ENCODE peak calls at places on chromosome 10, in seven cellular contexts. One of them, this sample, is unnamed.
A peak's percentile ranks its signal among the peaks of the same experiment; 100 is the strongest.

GRCh38 chr10:123678376-123678775 is 12.2 kb downstream of the GPR26 start:
- DNase-seq in IMR-90: no peak
- DNase-seq in RWPE1: no peak
- DNase-seq in NB4: no peak
- DNase-seq in transverse colon: no peak
- DNase-seq in fibroblast of lung: no peak
- DNase-seq in suprapubic skin: peak; percentile 16
- DNase-seq in this sample: no peak

GRCh38 chr10:110209399-110209925 is 2.1 kb downstream of the MXI1 start:
- DNase-seq in IMR-90: peak; percentile 65
- DNase-seq in RWPE1: peak; percentile 80
- DNase-seq in NB4: peak; percentile 83
- DNase-seq in transverse colon: peak; percentile 71
- DNase-seq in fibroblast of lung: peak; percentile 54
- DNase-seq in suprapubic skin: peak; percentile 84
- DNase-seq in this sample: peak; percentile 59

GRCh38 chr10:7515549-7515948 is 104.7 kb upstream of the SFMBT2 start:
- DNase-seq in IMR-90: no peak
- DNase-seq in RWPE1: no peak
- DNase-seq in NB4: no peak
- DNase-seq in transverse colon: no peak
- DNase-seq in fibroblast of lung: no peak
- DNase-seq in suprapubic skin: no peak
- DNase-seq in this sample: no peak

GRCh38 chr10:75187961-75188426 is 22.6 kb upstream of the VDAC2 start:
- DNase-seq in IMR-90: peak; percentile 74
- DNase-seq in RWPE1: peak; percentile 79
- DNase-seq in NB4: peak; percentile 75
- DNase-seq in transverse colon: peak; percentile 68
- DNase-seq in fibroblast of lung: peak; percentile 79
- DNase-seq in suprapubic skin: no peak
- DNase-seq in this sample: peak; percentile 34

GRCh38 chr10:57992321-57993077 is 275.2 kb downstream of the IPMK start:
- DNase-seq in IMR-90: peak; percentile 19
- DNase-seq in RWPE1: peak; percentile 52
- DNase-seq in NB4: no peak
- DNase-seq in transverse colon: no peak
- DNase-seq in fibroblast of lung: no peak
- DNase-seq in suprapubic skin: no peak
- DNase-seq in this sample: no peak

GRCh38 chr10:14325325-14325955 is 5.3 kb downstream of the FRMD4A start:
- DNase-seq in IMR-90: peak; percentile 12
- DNase-seq in RWPE1: no peak
- DNase-seq in NB4: peak; percentile 65
- DNase-seq in transverse colon: peak; percentile 23
- DNase-seq in fibroblast of lung: peak; percentile 28
- DNase-seq in suprapubic skin: no peak
- DNase-seq in this sample: peak; percentile 46

GRCh38 chr10:88027570-88027969 is 164.1 kb downstream of the PTEN start:
- DNase-seq in IMR-90: no peak
- DNase-seq in RWPE1: no peak
- DNase-seq in NB4: peak; percentile 97
- DNase-seq in transverse colon: peak; percentile 16
- DNase-seq in fibroblast of lung: no peak
- DNase-seq in suprapubic skin: no peak
- DNase-seq in this sample: no peak

GRCh38 chr10:46226900-46227558 is 59.8 kb upstream of the ANTXRL start:
- DNase-seq in IMR-90: no peak
- DNase-seq in RWPE1: no peak
- DNase-seq in NB4: no peak
- DNase-seq in transverse colon: no peak
- DNase-seq in fibroblast of lung: no peak
- DNase-seq in suprapubic skin: peak; percentile 26
- DNase-seq in this sample: no peak

DNA sequence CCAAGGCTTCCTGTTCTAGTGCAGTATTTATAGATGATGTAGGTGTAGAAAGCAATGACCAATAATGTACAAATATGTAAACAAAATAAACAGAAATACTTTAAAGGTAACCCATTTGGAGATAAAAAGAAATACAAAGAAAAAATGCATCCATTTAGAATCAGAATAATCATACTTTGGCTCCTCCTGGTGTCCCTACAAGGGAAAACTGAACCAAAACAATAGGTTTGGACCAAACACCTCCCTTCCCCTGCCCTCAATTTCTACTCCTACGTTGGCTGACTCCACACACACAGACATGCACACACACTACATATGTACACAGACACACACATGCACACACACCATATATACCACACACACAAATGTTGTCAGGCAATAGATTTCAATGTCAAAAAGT is 36.0 kb downstream of the C10orf143 start:
- DNase-seq in IMR-90: no peak
- DNase-seq in RWPE1: peak; percentile 12
- DNase-seq in NB4: no peak
- DNase-seq in transverse colon: no peak
- DNase-seq in fibroblast of lung: no peak
- DNase-seq in suprapubic skin: no peak
- DNase-seq in this sample: no peak
- TF ChIP-seq CTCF in IMR-90: no peak
- TF ChIP-seq CTCF in RWPE1: no peak
- TF ChIP-seq CTCF in NB4: no peak
- TF ChIP-seq CTCF in transverse colon: no peak
- TF ChIP-seq CTCF in fibroblast of lung: no peak
- TF ChIP-seq CTCF in suprapubic skin: no peak
- TF ChIP-seq CTCF in this sample: no peak

DNA sequence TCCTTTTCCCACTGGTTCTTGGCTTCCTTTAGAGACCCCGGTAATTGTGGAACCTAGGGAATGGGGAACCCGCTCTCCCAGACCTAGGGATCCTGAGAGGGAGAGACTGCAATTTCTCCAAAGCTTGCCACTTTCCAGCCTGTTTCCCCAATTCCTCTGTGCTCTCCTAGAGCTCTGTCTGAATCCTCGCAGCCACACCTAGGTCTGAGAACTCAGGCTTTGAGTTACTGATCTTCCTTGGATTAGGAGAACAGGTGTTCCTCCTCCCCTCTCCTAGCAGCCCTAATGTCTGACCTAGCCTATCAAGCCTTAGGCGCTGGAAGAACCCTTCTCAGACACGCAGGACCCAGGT is 20.0 kb downstream of the WNT8B start:
- DNase-seq in IMR-90: no peak
- DNase-seq in RWPE1: no peak
- DNase-seq in NB4: no peak
- DNase-seq in transverse colon: no peak
- DNase-seq in fibroblast of lung: no peak
- DNase-seq in suprapubic skin: no peak
- DNase-seq in this sample: no peak
- TF ChIP-seq CTCF in IMR-90: no peak
- TF ChIP-seq CTCF in RWPE1: peak; percentile 25
- TF ChIP-seq CTCF in NB4: no peak
- TF ChIP-seq CTCF in transverse colon: no peak
- TF ChIP-seq CTCF in fibroblast of lung: no peak
- TF ChIP-seq CTCF in suprapubic skin: no peak
- TF ChIP-seq CTCF in this sample: peak; percentile 12

DNA sequence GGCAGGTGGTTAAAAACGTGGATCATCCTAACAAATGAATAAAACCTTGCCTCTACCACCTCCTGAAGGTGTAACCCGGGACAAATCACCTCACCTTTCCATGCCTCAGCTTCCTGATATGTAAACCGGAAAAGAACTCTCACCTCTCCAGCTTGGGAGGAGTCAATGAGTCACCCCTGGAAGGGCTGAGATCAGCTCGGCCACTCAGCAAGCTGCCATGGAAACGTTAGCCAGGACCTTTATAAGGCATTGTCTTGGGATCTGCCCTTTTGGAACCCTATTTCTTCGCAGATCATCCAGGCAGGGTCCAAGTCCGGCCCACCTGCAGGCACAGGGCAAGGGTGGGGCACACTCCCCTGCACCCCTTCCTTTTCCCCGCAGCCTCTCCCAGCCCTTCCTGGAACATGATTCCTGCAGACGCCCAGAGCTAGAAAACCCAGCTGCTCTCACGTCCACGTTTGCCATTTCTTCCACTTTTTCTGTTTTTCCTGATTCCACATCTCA is 81.6 kb upstream of the PFKP start:
- DNase-seq in IMR-90: peak; percentile 66
- DNase-seq in RWPE1: peak; percentile 60
- DNase-seq in NB4: no peak
- DNase-seq in transverse colon: peak; percentile 75
- DNase-seq in fibroblast of lung: peak; percentile 28
- DNase-seq in suprapubic skin: no peak
- DNase-seq in this sample: no peak
- TF ChIP-seq CTCF in IMR-90: no peak
- TF ChIP-seq CTCF in RWPE1: no peak
- TF ChIP-seq CTCF in NB4: no peak
- TF ChIP-seq CTCF in transverse colon: no peak
- TF ChIP-seq CTCF in fibroblast of lung: no peak
- TF ChIP-seq CTCF in suprapubic skin: no peak
- TF ChIP-seq CTCF in this sample: no peak

GRCh38 chr10:59126992-59127391 is 49.5 kb upstream of the PHYHIPL start:
- DNase-seq in IMR-90: no peak
- DNase-seq in RWPE1: no peak
- DNase-seq in NB4: no peak
- DNase-seq in transverse colon: no peak
- DNase-seq in fibroblast of lung: no peak
- DNase-seq in suprapubic skin: no peak
- DNase-seq in this sample: no peak

GRCh38 chr10:59131673-59132072 is 44.8 kb upstream of the PHYHIPL start:
- DNase-seq in IMR-90: no peak
- DNase-seq in RWPE1: no peak
- DNase-seq in NB4: no peak
- DNase-seq in transverse colon: no peak
- DNase-seq in fibroblast of lung: no peak
- DNase-seq in suprapubic skin: no peak
- DNase-seq in this sample: no peak

GRCh38 chr10:59129867-59130266 is 46.6 kb upstream of the PHYHIPL start:
- DNase-seq in IMR-90: no peak
- DNase-seq in RWPE1: no peak
- DNase-seq in NB4: no peak
- DNase-seq in transverse colon: no peak
- DNase-seq in fibroblast of lung: no peak
- DNase-seq in suprapubic skin: no peak
- DNase-seq in this sample: no peak

GRCh38 chr10:59126277-59126676 is 50.2 kb upstream of the PHYHIPL start:
- DNase-seq in IMR-90: no peak
- DNase-seq in RWPE1: no peak
- DNase-seq in NB4: peak; percentile 5
- DNase-seq in transverse colon: no peak
- DNase-seq in fibroblast of lung: no peak
- DNase-seq in suprapubic skin: no peak
- DNase-seq in this sample: no peak

GRCh38 chr10:59127991-59128390 is 48.5 kb upstream of the PHYHIPL start:
- DNase-seq in IMR-90: no peak
- DNase-seq in RWPE1: no peak
- DNase-seq in NB4: no peak
- DNase-seq in transverse colon: no peak
- DNase-seq in fibroblast of lung: no peak
- DNase-seq in suprapubic skin: no peak
- DNase-seq in this sample: no peak
- TF ChIP-seq CTCF in IMR-90: no peak
- TF ChIP-seq CTCF in RWPE1: no peak
- TF ChIP-seq CTCF in NB4: no peak
- TF ChIP-seq CTCF in transverse colon: no peak
- TF ChIP-seq CTCF in fibroblast of lung: no peak
- TF ChIP-seq CTCF in suprapubic skin: no peak
- TF ChIP-seq CTCF in this sample: no peak

DNA sequence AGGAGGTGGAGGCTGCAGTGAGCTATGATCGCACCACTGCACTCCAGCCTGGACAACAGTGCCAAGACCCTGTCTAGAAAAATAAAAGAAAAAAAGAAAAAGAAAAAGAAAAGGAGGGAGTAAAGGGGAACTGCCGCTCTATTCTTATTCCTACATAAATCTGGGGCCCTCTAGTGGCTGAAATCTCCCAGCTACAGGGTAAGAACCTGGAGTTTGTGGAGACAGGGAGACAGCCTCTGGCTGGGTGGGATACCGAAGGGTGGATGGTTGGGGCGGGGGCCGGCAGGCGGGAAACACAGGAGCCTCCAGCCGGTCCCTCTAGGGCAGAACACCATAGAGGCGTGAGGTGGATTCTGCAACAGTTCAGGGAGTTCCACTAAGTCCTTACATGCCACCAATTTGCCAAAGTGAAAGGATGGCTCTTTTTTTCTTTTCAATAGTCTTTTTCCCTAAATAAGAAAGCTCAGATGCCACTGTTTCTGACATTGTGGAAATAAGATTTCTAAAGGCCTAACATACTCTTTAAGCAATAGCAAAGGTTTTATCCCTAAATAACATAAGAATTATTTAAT is 117.3 kb downstream of the SVIL start:
- DNase-seq in IMR-90: peak; percentile 45
- DNase-seq in RWPE1: no peak
- DNase-seq in NB4: peak; percentile 38
- DNase-seq in transverse colon: peak; percentile 26
- DNase-seq in fibroblast of lung: peak; percentile 60
- DNase-seq in suprapubic skin: no peak
- DNase-seq in this sample: peak; percentile 43
- TF ChIP-seq CTCF in IMR-90: peak; percentile 46
- TF ChIP-seq CTCF in RWPE1: peak; percentile 65
- TF ChIP-seq CTCF in NB4: peak; percentile 57
- TF ChIP-seq CTCF in transverse colon: peak; percentile 29
- TF ChIP-seq CTCF in fibroblast of lung: peak; percentile 71
- TF ChIP-seq CTCF in suprapubic skin: no peak
- TF ChIP-seq CTCF in this sample: peak; percentile 66

GRCh38 chr10:71217266-71218045 is 5.1 kb downstream of the UNC5B start:
- DNase-seq in IMR-90: no peak
- DNase-seq in RWPE1: peak; percentile 67
- DNase-seq in NB4: no peak
- DNase-seq in transverse colon: no peak
- DNase-seq in fibroblast of lung: no peak
- DNase-seq in suprapubic skin: no peak
- DNase-seq in this sample: no peak
- TF ChIP-seq CTCF in IMR-90: no peak
- TF ChIP-seq CTCF in RWPE1: no peak
- TF ChIP-seq CTCF in NB4: no peak
- TF ChIP-seq CTCF in transverse colon: no peak
- TF ChIP-seq CTCF in fibroblast of lung: no peak
- TF ChIP-seq CTCF in suprapubic skin: no peak
- TF ChIP-seq CTCF in this sample: no peak

GRCh38 chr10:96556003-96556402 is 30.8 kb downstream of the TM9SF3 start:
- DNase-seq in IMR-90: no peak
- DNase-seq in RWPE1: peak; percentile 8
- DNase-seq in NB4: peak; percentile 44
- DNase-seq in transverse colon: no peak
- DNase-seq in fibroblast of lung: peak; percentile 19
- DNase-seq in suprapubic skin: no peak
- DNase-seq in this sample: no peak
- TF ChIP-seq CTCF in IMR-90: peak; percentile 33
- TF ChIP-seq CTCF in RWPE1: peak; percentile 24
- TF ChIP-seq CTCF in NB4: peak; percentile 55
- TF ChIP-seq CTCF in transverse colon: no peak
- TF ChIP-seq CTCF in fibroblast of lung: peak; percentile 37
- TF ChIP-seq CTCF in suprapubic skin: no peak
- TF ChIP-seq CTCF in this sample: peak; percentile 64

GRCh38 chr10:51892965-51893658 is 193.7 kb upstream of the CSTF2T start:
- DNase-seq in IMR-90: peak; percentile 6
- DNase-seq in RWPE1: no peak
- DNase-seq in NB4: peak; percentile 25
- DNase-seq in transverse colon: peak; percentile 14
- DNase-seq in fibroblast of lung: peak; percentile 35
- DNase-seq in suprapubic skin: no peak
- DNase-seq in this sample: peak; percentile 4
- TF ChIP-seq CTCF in IMR-90: peak; percentile 18
- TF ChIP-seq CTCF in RWPE1: no peak
- TF ChIP-seq CTCF in NB4: peak; percentile 32
- TF ChIP-seq CTCF in transverse colon: no peak
- TF ChIP-seq CTCF in fibroblast of lung: peak; percentile 37
- TF ChIP-seq CTCF in suprapubic skin: no peak
- TF ChIP-seq CTCF in this sample: peak; percentile 48

This sample was measured in neural crest cell.